ENCODE peak calls at places on chromosome 14, in nine cellular contexts. A, U, M, F, B, P, V, K and D are unnamed samples.

GRCh38 chr14:29037428-29037827 is 270.8 kb downstream of the FOXG1 start:
- DNase-seq in A (no peak), U (no peak), M (no peak), F (no peak), B (no peak), P (peak), V (peak), K (no peak), D (no peak)

GRCh38 chr14:68968051-68968450 is 11.1 kb downstream of the ACTN1 start:
- DNase-seq in A (peak), U (no peak), M (peak), F (no peak), B (no peak), P (no peak), V (no peak), K (no peak), D (no peak)

GRCh38 chr14:67630186-67630585 is 10.5 kb downstream of the ARG2 start:
- DNase-seq in A (no peak), U (no peak), M (no peak), F (no peak), B (no peak), P (no peak), V (no peak), K (no peak), D (no peak)

GRCh38 chr14:72550513-72550912 is 343.4 kb downstream of the DPF3 start:
- DNase-seq in A (no peak), U (no peak), M (no peak), F (no peak), B (peak), P (no peak), V (no peak), K (no peak), D (no peak)

GRCh38 chr14:104826197-104826857 is 25.4 kb downstream of the ZBTB42 start:
- DNase-seq in A (peak), U (peak), M (peak), F (peak), B (peak), P (peak), V (peak), K (peak), D (peak)

GRCh38 chr14:90454041-90455000 is 57.5 kb downstream of the CALM1 start:
- DNase-seq in A (no peak), U (no peak), M (peak), F (no peak), B (peak), P (peak), V (peak), K (peak), D (no peak)

GRCh38 chr14:78566017-78566858 is 396.1 kb downstream of the NRXN3 start:
- DNase-seq in A (peak), U (peak), M (peak), F (peak), B (peak), P (peak), V (peak), K (peak), D (no peak)

GRCh38 chr14:92637228-92637627 is 111.2 kb downstream of the LGMN start:
- DNase-seq in A (no peak), U (no peak), M (no peak), F (no peak), B (no peak), P (peak), V (no peak), K (peak), D (no peak)

GRCh38 chr14:90664911-90665695 is 151.1 kb downstream of the TTC7B start:
- DNase-seq in A (no peak), U (no peak), M (no peak), F (no peak), B (no peak), P (no peak), V (no peak), K (no peak), D (no peak)

GRCh38 chr14:51566831-51567582 is 84.7 kb upstream of the FRMD6 start:
- DNase-seq in A (no peak), U (no peak), M (peak), F (no peak), B (no peak), P (peak), V (no peak), K (no peak), D (no peak)

GRCh38 chr14:23931705-23932314 is 21.8 kb upstream of the DHRS4 start:
- DNase-seq in A (no peak), U (no peak), M (no peak), F (no peak), B (no peak), P (no peak), V (no peak), K (no peak), D (no peak)

GRCh38 chr14:75941030-75941429 is 40.8 kb downstream of the TGFB3 start:
- DNase-seq in A (no peak), U (no peak), M (no peak), F (no peak), B (no peak), P (no peak), V (no peak), K (no peak), D (no peak)

GRCh38 chr14:103858063-103858820 is 10.9 kb upstream of the PPP1R13B start:
- DNase-seq in A (no peak), U (no peak), M (no peak), F (no peak), B (no peak), P (no peak), V (no peak), K (no peak), D (no peak)

GRCh38 chr14:100202712-100203111 is 36.2 kb upstream of the YY1 start:
- DNase-seq in A (no peak), U (no peak), M (no peak), F (no peak), B (no peak), P (no peak), V (no peak), K (no peak), D (no peak)

GRCh38 chr14:68616255-68616902 is 176.5 kb downstream of the ZFP36L1 start:
- DNase-seq in A (no peak), U (no peak), M (no peak), F (no peak), B (no peak), P (no peak), V (peak), K (no peak), D (no peak)

GRCh38 chr14:96914729-96915128 is 117.5 kb downstream of the VRK1 start:
- DNase-seq in A (no peak), U (no peak), M (no peak), F (no peak), B (no peak), P (no peak), V (no peak), K (no peak), D (no peak)

GRCh38 chr14:50736932-50737419 is 68.9 kb upstream of the SAV1 start:
- DNase-seq in A (no peak), U (no peak), M (no peak), F (no peak), B (no peak), P (no peak), V (no peak), K (no peak), D (no peak)

GRCh38 chr14:73784065-73784987 is 67.3 kb upstream of the PTGR2 start:
- DNase-seq in A (no peak), U (no peak), M (no peak), F (no peak), B (no peak), P (no peak), V (peak), K (no peak), D (no peak)

GRCh38 chr14:72638021-72638420 is 255.9 kb downstream of the DPF3 start:
- DNase-seq in A (no peak), U (no peak), M (no peak), F (no peak), B (no peak), P (no peak), V (peak), K (no peak), D (no peak)

GRCh38 chr14:96630281-96630680 is 128.1 kb downstream of the PAPOLA start:
- DNase-seq in A (peak), U (no peak), M (no peak), F (no peak), B (no peak), P (no peak), V (no peak), K (no peak), D (no peak)

GRCh38 chr14:33737446-33737845 is 213.4 kb downstream of the EGLN3 start:
- DNase-seq in A (no peak), U (no peak), M (no peak), F (no peak), B (no peak), P (no peak), V (peak), K (no peak), D (no peak)

GRCh38 chr14:33848706-33849454 is 102.0 kb downstream of the EGLN3 start:
- DNase-seq in A (no peak), U (no peak), M (no peak), F (no peak), B (peak), P (peak), V (peak), K (peak), D (no peak)

GRCh38 chr14:86942939-86943338 is 1050.0 kb downstream of the GALC start:
- DNase-seq in A (no peak), U (no peak), M (no peak), F (no peak), B (no peak), P (no peak), V (no peak), K (no peak), D (no peak)

GRCh38 chr14:69845050-69845581 is 34.1 kb upstream of the SMOC1 start:
- DNase-seq in A (no peak), U (no peak), M (no peak), F (no peak), B (no peak), P (peak), V (no peak), K (no peak), D (no peak)

GRCh38 chr14:64721391-64721791 is 17.2 kb downstream of the PLEKHG3 start:
- DNase-seq in A (peak), U (no peak), M (no peak), F (no peak), B (no peak), P (peak), V (no peak), K (no peak), D (no peak)

GRCh38 chr14:35335388-35336092 is 43.4 kb downstream of the PSMA6 start:
- DNase-seq in A (no peak), U (no peak), M (no peak), F (no peak), B (peak), P (peak), V (no peak), K (no peak), D (no peak)

GRCh38 chr14:80213602-80214001 is 2.3 kb upstream of the DIO2 start:
- DNase-seq in A (no peak), U (no peak), M (peak), F (no peak), B (peak), P (peak), V (peak), K (peak), D (no peak)

GRCh38 chr14:38502241-38502640 is 246.3 kb upstream of the CLEC14A start:
- DNase-seq in A (no peak), U (no peak), M (no peak), F (no peak), B (no peak), P (no peak), V (peak), K (no peak), D (no peak)

GRCh38 chr14:61178226-61179060 is 102.7 kb downstream of the TMEM30B start:
- DNase-seq in A (peak), U (no peak), M (peak), F (no peak), B (peak), P (no peak), V (peak), K (no peak), D (no peak)

GRCh38 chr14:103140316-103141109 is 17.3 kb downstream of the TNFAIP2 start:
- DNase-seq in A (no peak), U (no peak), M (peak), F (no peak), B (peak), P (peak), V (no peak), K (no peak), D (no peak)

GRCh38 chr14:75204106-75204505 is 27.7 kb upstream of the TMED10 start:
- DNase-seq in A (no peak), U (no peak), M (no peak), F (no peak), B (peak), P (no peak), V (no peak), K (no peak), D (no peak)

GRCh38 chr14:78340250-78340649 is 170.1 kb downstream of the NRXN3 start:
- DNase-seq in A (no peak), U (no peak), M (no peak), F (no peak), B (no peak), P (peak), V (no peak), K (no peak), D (no peak)

GRCh38 chr14:53237488-53237887 is 84.4 kb upstream of the DDHD1 start:
- DNase-seq in A (no peak), U (no peak), M (no peak), F (no peak), B (no peak), P (no peak), V (no peak), K (no peak), D (no peak)

GRCh38 chr14:99038401-99038800 is 233.6 kb downstream of the BCL11B start:
- DNase-seq in A (no peak), U (no peak), M (no peak), F (no peak), B (no peak), P (no peak), V (no peak), K (no peak), D (peak)

GRCh38 chr14:34713122-34713680 is 1.2 kb downstream of the CFL2 start:
- DNase-seq in A (no peak), U (no peak), M (no peak), F (no peak), B (no peak), P (no peak), V (no peak), K (no peak), D (no peak)